ENCODE peak calls at places on chromosomes 2 and 18, in five cellular contexts. F, O, X, A and B are unnamed samples.

GRCh38 chr2:64988420-64989125 is 626 bp upstream of the SLC1A4 start:
- DNase-seq in X (peak), A (peak), F (peak), O (peak), B (peak)

GRCh38 chr2:144559242-144559641 is 39.3 kb upstream of the ZEB2 start:
- DNase-seq in A (no peak), F (no peak), X (no peak), O (no peak), B (no peak)

GRCh38 chr2:75407038-75407530 is 153.7 kb downstream of the EVA1A start:
- DNase-seq in F (no peak), X (no peak), A (no peak), O (no peak), B (no peak)

GRCh38 chr18:57210711-57211411 is 64.0 kb downstream of the BOD1L2 start:
- DNase-seq in F (no peak), X (no peak), A (no peak), O (peak), B (peak)

GRCh38 chr2:25671622-25672021 is 1.8 kb downstream of the DTNB start:
- DNase-seq in A (no peak), F (no peak), X (no peak), O (no peak), B (no peak)

GRCh38 chr18:10010611-10011015 is 96.8 kb downstream of the VAPA start:
- DNase-seq in A (no peak), F (peak), X (peak), O (peak), B (no peak)

GRCh38 chr2:60839126-60839813 is 42.1 kb upstream of the REL start:
- DNase-seq in O (no peak), F (no peak), X (no peak), A (no peak), B (peak)

GRCh38 chr2:196314780-196315179 is 143.4 kb upstream of the STK17B start:
- DNase-seq in X (no peak), O (peak), A (no peak), F (no peak), B (peak)

GRCh38 chr2:170848587-170848986 is 31.9 kb downstream of the GAD1 start:
- DNase-seq in F (no peak), A (no peak), O (no peak), X (peak), B (peak)

GRCh38 chr2:207110730-207111129 is 55.0 kb downstream of the KLF7 start:
- DNase-seq in O (no peak), X (no peak), F (no peak), A (no peak), B (no peak)

GRCh38 chr2:8310557-8311455 is 371.1 kb upstream of the ID2 start:
- DNase-seq in X (no peak), F (no peak), A (peak), O (no peak), B (no peak)

GRCh38 chr2:222582931-222583330 is 73.0 kb downstream of the FARSB start:
- DNase-seq in A (no peak), O (peak), F (no peak), X (no peak), B (peak)

GRCh38 chr2:38997784-38998183 is 108.1 kb downstream of the ARHGEF33 start:
- DNase-seq in X (peak), O (peak), A (no peak), F (peak), B (no peak)

GRCh38 chr2:238127165-238128060 is 11.1 kb upstream of the KLHL30 start:
- DNase-seq in A (peak), O (peak), F (no peak), X (peak), B (peak)

GRCh38 chr2:144548088-144548487 is 28.2 kb upstream of the ZEB2 start:
- DNase-seq in A (no peak), X (no peak), O (no peak), F (no peak), B (no peak)

GRCh38 chr18:12990128-12990485 is 1.1 kb upstream of the CEP192 start:
- DNase-seq in F (no peak), X (no peak), O (no peak), A (peak), B (no peak)

GRCh38 chr2:214810670-214811069 is 1.2 kb upstream of the BARD1 start:
- DNase-seq in F (no peak), O (no peak), A (no peak), X (peak), B (no peak)

GRCh38 chr2:178514664-178515063 is 34.4 kb downstream of the PLEKHA3 start:
- DNase-seq in O (no peak), A (no peak), X (no peak), F (no peak), B (no peak)

GRCh38 chr2:238720232-238720672 is 127.6 kb upstream of the TWIST2 start:
- DNase-seq in F (peak), O (peak), A (no peak), X (peak), B (peak)

GRCh38 chr2:211259831-211260476 is 703.6 kb downstream of the CPS1 start:
- DNase-seq in O (no peak), X (no peak), F (no peak), A (no peak), B (no peak)

GRCh38 chr2:99748344-99748743 is 258.5 kb upstream of the REV1 start:
- DNase-seq in F (no peak), O (no peak), X (no peak), A (no peak), B (peak)

GRCh38 chr2:190887089-190887488 is 6.5 kb downstream of the GLS start:
- DNase-seq in A (no peak), F (no peak), O (peak), X (no peak), B (no peak)

GRCh38 chr2:162887087-162887486 is 48.5 kb upstream of the KCNH7 start:
- DNase-seq in O (no peak), A (no peak), X (no peak), F (no peak), B (no peak)

GRCh38 chr18:72336786-72337185 is 207.4 kb downstream of the CBLN2 start:
- DNase-seq in F (no peak), A (no peak), X (no peak), O (no peak), B (no peak)

GRCh38 chr2:11588228-11589110 is 54.6 kb downstream of the GREB1 start:
- DNase-seq in O (no peak), A (no peak), F (no peak), X (no peak), B (peak)

GRCh38 chr18:23933407-23933806 is 81.1 kb upstream of the TTC39C start:
- DNase-seq in O (no peak), X (no peak), A (no peak), F (no peak), B (no peak)

GRCh38 chr2:174540893-174541292 is 54.1 kb upstream of the GPR155 start:
- DNase-seq in F (no peak), A (no peak), X (no peak), O (no peak), B (no peak)

GRCh38 chr2:176056411-176056810 is 27.4 kb downstream of the EVX2 start:
- DNase-seq in O (no peak), A (no peak), F (no peak), X (no peak), B (no peak)

GRCh38 chr2:104164721-104165252 is 689.1 kb upstream of the POU3F3 start:
- DNase-seq in X (no peak), F (no peak), O (no peak), A (no peak), B (no peak)

GRCh38 chr2:239768907-239769573 is 256.1 kb downstream of the NDUFA10 start:
- DNase-seq in X (no peak), F (no peak), O (no peak), A (peak), B (no peak)

GRCh38 chr18:34397286-34397896 is 172.7 kb upstream of the NOL4 start:
- DNase-seq in O (no peak), X (no peak), A (no peak), F (no peak), B (no peak)

GRCh38 chr2:5869871-5870375 is 177.7 kb downstream of the SOX11 start:
- DNase-seq in F (no peak), O (no peak), A (no peak), X (no peak), B (no peak)

GRCh38 chr2:184815824-184816223 is 217.5 kb downstream of the ZNF804A start:
- DNase-seq in O (no peak), A (no peak), X (no peak), F (no peak), B (no peak)

DNA sequence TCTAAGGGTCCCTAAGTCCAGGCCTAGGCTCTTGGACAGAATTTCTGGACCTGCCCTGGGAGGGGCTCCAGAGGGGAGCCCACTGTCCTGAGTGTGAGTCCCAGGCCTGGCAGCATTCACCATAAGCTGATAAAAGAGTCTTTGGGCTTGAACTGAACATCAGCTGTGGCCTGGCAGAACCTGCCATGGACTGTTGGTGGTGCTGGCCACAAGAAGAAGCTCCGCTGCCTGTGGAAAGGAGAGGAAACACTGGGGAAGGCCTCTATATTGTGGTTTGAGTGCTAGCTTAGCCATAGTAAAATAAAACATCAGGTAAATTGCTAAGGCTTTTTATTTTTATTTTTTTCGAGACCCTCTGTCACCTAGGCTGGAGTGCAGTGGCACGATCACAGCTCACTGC is 20.9 kb upstream of the BAZ2B start:
- DNase-seq in O (no peak), A (no peak), F (no peak), X (no peak), B (no peak)
- H3K27ac ChIP-seq in O (peak), A (no peak), F (no peak), X (no peak), B (no peak)

GRCh38 chr2:201470821-201471731 is 19.5 kb downstream of the STRADB start:
- DNase-seq in O (no peak), A (no peak), F (no peak), X (peak), B (peak)
- H3K27ac ChIP-seq in O (no peak), A (no peak), F (no peak), X (no peak), B (no peak)

GRCh38 chr18:63897072-63897471 is 9.6 kb downstream of the SERPINB2 start:
- DNase-seq in A (no peak), F (no peak), X (peak), O (no peak), B (peak)

GRCh38 chr18:63890950-63891304 is 3.4 kb downstream of the SERPINB2 start:
- DNase-seq in F (no peak), A (no peak), X (peak), O (peak), B (no peak)

GRCh38 chr18:63895190-63895589 is 7.7 kb downstream of the SERPINB2 start:
- DNase-seq in F (no peak), X (no peak), A (no peak), O (no peak), B (no peak)

GRCh38 chr18:63892544-63892943 is 5.0 kb downstream of the SERPINB2 start:
- DNase-seq in A (no peak), X (no peak), F (no peak), O (no peak), B (no peak)

GRCh38 chr18:63894367-63894766 is 6.9 kb downstream of the SERPINB2 start:
- DNase-seq in X (no peak), F (no peak), O (no peak), A (no peak), B (no peak)
- H3K27ac ChIP-seq in X (no peak), F (no peak), O (no peak), A (no peak), B (no peak)

DNA sequence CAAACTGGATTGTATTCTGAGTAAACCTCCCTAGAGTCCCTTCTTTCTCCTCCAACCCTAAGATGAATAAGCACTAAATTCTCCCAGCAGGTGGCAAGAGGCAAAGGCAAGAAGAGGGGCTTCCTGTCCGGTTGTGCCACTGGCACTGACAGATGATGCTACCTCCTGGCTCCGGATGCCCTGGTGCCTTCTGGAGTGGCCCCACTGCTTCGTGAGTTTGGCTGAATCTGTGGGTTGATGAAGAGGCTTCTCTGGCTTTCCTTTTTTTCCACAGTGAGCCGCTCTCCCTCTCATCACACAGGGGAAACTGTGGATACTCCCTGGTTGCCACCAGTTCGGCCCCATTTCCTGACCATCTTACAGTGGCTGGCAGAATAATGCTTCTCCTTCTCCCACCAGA is 404.7 kb downstream of the GALR1 start:
- DNase-seq in O (no peak), F (no peak), A (no peak), X (no peak), B (no peak)
- H3K27ac ChIP-seq in O (no peak), F (no peak), A (no peak), X (no peak), B (no peak)

GRCh38 chr18:44716697-44717163 is 36.0 kb downstream of the SETBP1 start:
- DNase-seq in X (no peak), A (no peak), O (no peak), F (no peak), B (no peak)
- H3K27ac ChIP-seq in X (no peak), A (no peak), O (no peak), F (no peak), B (no peak)

GRCh38 chr2:46377666-46378560 is 80.7 kb downstream of the EPAS1 start:
- DNase-seq in O (no peak), X (no peak), F (no peak), A (no peak), B (no peak)

GRCh38 chr2:46381263-46381849 is 84.1 kb downstream of the EPAS1 start:
- DNase-seq in A (no peak), X (no peak), O (no peak), F (no peak), B (no peak)

GRCh38 chr2:46378616-46379015 is 81.4 kb downstream of the EPAS1 start:
- DNase-seq in X (no peak), A (no peak), F (no peak), O (no peak), B (no peak)

GRCh38 chr2:46380038-46380940 is 83.1 kb downstream of the EPAS1 start:
- DNase-seq in A (no peak), X (no peak), F (no peak), O (no peak), B (no peak)

DNA sequence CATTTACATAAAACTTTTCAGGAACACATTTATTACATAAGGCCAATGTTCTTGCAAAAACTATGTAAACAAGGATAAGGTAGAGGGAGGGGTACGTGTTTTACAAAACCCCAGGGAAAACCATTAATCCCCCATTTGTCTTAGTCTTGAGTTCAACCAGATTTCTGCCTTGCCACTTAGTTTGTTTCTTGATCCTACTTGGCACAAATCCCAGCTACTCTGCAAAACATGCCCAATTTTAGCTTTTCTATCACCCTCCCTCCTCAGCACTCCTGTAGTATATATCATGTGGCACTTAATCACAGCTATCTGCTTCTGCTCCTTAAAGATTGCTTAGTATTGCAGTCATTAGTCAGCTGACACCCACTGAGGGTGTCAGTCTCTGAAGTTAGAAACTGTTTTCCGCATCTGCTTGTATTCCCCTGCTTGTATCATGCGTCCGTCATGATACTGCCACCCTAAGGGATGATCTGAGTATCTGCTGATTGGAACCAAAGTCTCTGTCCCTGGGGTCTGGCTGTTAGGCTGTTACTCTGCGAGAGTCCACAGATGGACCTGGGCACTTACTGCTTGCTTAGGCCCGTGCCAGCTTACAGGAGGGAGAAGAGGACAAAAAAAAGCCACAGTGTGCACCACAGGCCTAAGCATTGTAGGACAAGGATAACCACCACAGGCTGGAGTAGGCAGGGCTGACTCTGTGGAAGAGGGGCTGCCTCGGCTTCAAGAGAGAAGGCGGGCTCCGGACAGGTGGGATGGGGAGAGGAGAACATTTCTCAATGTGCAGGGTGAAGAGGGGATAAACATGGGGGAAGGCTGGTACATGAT is 82.2 kb downstream of the EPAS1 start:
- DNase-seq in X (peak), A (no peak), F (no peak), O (no peak), B (no peak)
- H3K27ac ChIP-seq in X (no peak), A (no peak), F (peak), O (no peak), B (no peak)

GRCh38 chr2:110674620-110675555 is 3.0 kb downstream of the BUB1 start:
- DNase-seq in O (peak), A (peak), F (no peak), X (peak), B (peak)
- H3K27ac ChIP-seq in O (peak), A (peak), F (no peak), X (peak), B (peak)

GRCh38 chr2:120817956-120818325 is 82.3 kb downstream of the GLI2 start:
- DNase-seq in F (no peak), X (no peak), O (no peak), A (no peak), B (no peak)
- H3K27ac ChIP-seq in F (peak), X (no peak), O (peak), A (no peak), B (no peak)

DNA sequence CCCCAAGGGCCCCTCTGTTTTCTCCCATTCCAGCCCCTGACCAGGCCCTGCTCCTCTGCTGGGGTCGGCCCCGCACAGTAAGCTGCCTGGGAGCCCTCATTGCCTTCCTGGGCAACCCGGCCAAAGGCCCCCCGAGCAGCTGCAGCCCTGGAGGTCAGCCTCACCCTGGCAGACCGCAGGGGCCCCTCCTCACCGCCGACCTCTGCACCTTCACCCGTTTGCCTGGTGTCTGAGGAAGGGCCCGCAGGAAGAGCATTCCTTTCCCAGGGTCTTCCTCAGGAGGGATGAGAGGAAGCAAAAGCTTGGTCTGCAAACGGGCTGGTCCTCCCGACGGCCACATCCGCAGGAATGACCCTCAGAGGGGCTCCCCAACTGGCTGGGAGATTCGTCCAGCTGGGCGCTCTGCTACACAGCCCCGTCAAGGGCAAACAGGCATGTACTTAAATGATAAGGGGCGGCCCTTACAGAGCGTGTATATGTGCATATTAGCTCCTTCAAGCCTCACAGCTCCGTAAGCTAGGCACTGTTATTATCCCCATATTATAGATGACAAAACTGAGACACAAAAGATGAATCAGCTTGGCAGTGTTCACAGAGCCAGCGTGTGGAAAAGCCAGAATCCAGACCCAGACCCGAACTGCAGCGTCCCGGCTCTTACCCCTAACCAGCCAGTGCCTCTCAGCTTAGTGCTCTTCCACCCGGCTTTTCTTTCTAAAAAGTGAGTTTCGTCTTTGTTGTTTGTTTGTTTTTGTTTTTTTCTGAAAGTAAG is 52.8 kb downstream of the SLC4A1AP start:
- DNase-seq in A (no peak), X (no peak), O (no peak), F (no peak), B (peak)
- H3K27ac ChIP-seq in A (no peak), X (peak), O (peak), F (peak), B (no peak)